ENCODE peak calls at places on chromosome 2, in six cellular contexts. One of them, this sample, is unnamed.

GRCh38 chr2:101294861-101295260 is 13.6 kb downstream of the RNF149 start:
- DNase-seq in lung: no peak
- DNase-seq in GM23338: no peak
- DNase-seq in spleen: no peak
- DNase-seq in AG10803: no peak
- DNase-seq in natural killer cell: no peak
- DNase-seq in this sample: no peak

GRCh38 chr2:25250331-25251031 is 82.1 kb upstream of the POMC start:
- DNase-seq in lung: no peak
- DNase-seq in GM23338: peak
- DNase-seq in spleen: no peak
- DNase-seq in AG10803: peak
- DNase-seq in natural killer cell: no peak
- DNase-seq in this sample: no peak

GRCh38 chr2:238789317-238789806 is 58.5 kb upstream of the TWIST2 start:
- DNase-seq in lung: no peak
- DNase-seq in GM23338: no peak
- DNase-seq in spleen: no peak
- DNase-seq in AG10803: peak
- DNase-seq in natural killer cell: no peak
- DNase-seq in this sample: no peak

GRCh38 chr2:225889452-225889851 is 489.9 kb downstream of the NYAP2 start:
- DNase-seq in lung: no peak
- DNase-seq in GM23338: peak
- DNase-seq in spleen: no peak
- DNase-seq in AG10803: peak
- DNase-seq in natural killer cell: no peak
- DNase-seq in this sample: no peak

GRCh38 chr2:112182581-112183034 is 44.4 kb downstream of the FBLN7 start:
- DNase-seq in lung: no peak
- DNase-seq in GM23338: no peak
- DNase-seq in spleen: no peak
- DNase-seq in AG10803: no peak
- DNase-seq in natural killer cell: no peak
- DNase-seq in this sample: no peak

GRCh38 chr2:178846458-178846802 is 39.2 kb upstream of the TTN start:
- DNase-seq in lung: no peak
- DNase-seq in GM23338: peak
- DNase-seq in spleen: no peak
- DNase-seq in AG10803: no peak
- DNase-seq in natural killer cell: no peak
- DNase-seq in this sample: no peak

GRCh38 chr2:70613510-70613909 is 59.9 kb upstream of the TGFA start:
- DNase-seq in lung: no peak
- DNase-seq in GM23338: peak
- DNase-seq in spleen: no peak
- DNase-seq in AG10803: no peak
- DNase-seq in natural killer cell: no peak
- DNase-seq in this sample: no peak

GRCh38 chr2:145957929-145958328 is 1438.0 kb upstream of the ZEB2 start:
- DNase-seq in lung: no peak
- DNase-seq in GM23338: no peak
- DNase-seq in spleen: no peak
- DNase-seq in AG10803: no peak
- DNase-seq in natural killer cell: no peak
- DNase-seq in this sample: no peak

GRCh38 chr2:100692381-100692780 is 127.6 kb upstream of the NPAS2 start:
- DNase-seq in lung: no peak
- DNase-seq in GM23338: no peak
- DNase-seq in spleen: no peak
- DNase-seq in AG10803: no peak
- DNase-seq in natural killer cell: no peak
- DNase-seq in this sample: no peak

GRCh38 chr2:123380536-123380935 is 644.6 kb upstream of the CNTNAP5 start:
- DNase-seq in lung: no peak
- DNase-seq in GM23338: no peak
- DNase-seq in spleen: no peak
- DNase-seq in AG10803: no peak
- DNase-seq in natural killer cell: no peak
- DNase-seq in this sample: no peak

GRCh38 chr2:232744963-232745362 is 31.4 kb downstream of the KCNJ13 start:
- DNase-seq in lung: no peak
- DNase-seq in GM23338: no peak
- DNase-seq in spleen: no peak
- DNase-seq in AG10803: no peak
- DNase-seq in natural killer cell: no peak
- DNase-seq in this sample: no peak

GRCh38 chr2:44793322-44793870 is 148.1 kb upstream of the SIX3 start:
- DNase-seq in lung: no peak
- DNase-seq in GM23338: peak
- DNase-seq in spleen: no peak
- DNase-seq in AG10803: peak
- DNase-seq in natural killer cell: no peak
- DNase-seq in this sample: peak

GRCh38 chr2:63814114-63814513 is 27.6 kb upstream of the UGP2 start:
- DNase-seq in lung: no peak
- DNase-seq in GM23338: no peak
- DNase-seq in spleen: no peak
- DNase-seq in AG10803: peak
- DNase-seq in natural killer cell: no peak
- DNase-seq in this sample: no peak

GRCh38 chr2:10531874-10532273 is 83.7 kb upstream of the ODC1 start:
- DNase-seq in lung: no peak
- DNase-seq in GM23338: no peak
- DNase-seq in spleen: peak
- DNase-seq in AG10803: no peak
- DNase-seq in natural killer cell: no peak
- DNase-seq in this sample: no peak

GRCh38 chr2:159882069-159882468 is 84.1 kb upstream of the CD302 start:
- DNase-seq in lung: no peak
- DNase-seq in GM23338: no peak
- DNase-seq in spleen: no peak
- DNase-seq in AG10803: no peak
- DNase-seq in natural killer cell: no peak
- DNase-seq in this sample: no peak

GRCh38 chr2:41199320-41199719 is 747.4 kb upstream of the SLC8A1 start:
- DNase-seq in lung: no peak
- DNase-seq in GM23338: no peak
- DNase-seq in spleen: no peak
- DNase-seq in AG10803: no peak
- DNase-seq in natural killer cell: no peak
- DNase-seq in this sample: no peak

GRCh38 chr2:84938194-84938879 is 32.6 kb upstream of the KCMF1 start:
- DNase-seq in lung: no peak
- DNase-seq in GM23338: no peak
- DNase-seq in spleen: peak
- DNase-seq in AG10803: peak
- DNase-seq in natural killer cell: peak
- DNase-seq in this sample: no peak

GRCh38 chr2:45683292-45683691 is 31.8 kb downstream of the PRKCE start:
- DNase-seq in lung: no peak
- DNase-seq in GM23338: no peak
- DNase-seq in spleen: no peak
- DNase-seq in AG10803: no peak
- DNase-seq in natural killer cell: no peak
- DNase-seq in this sample: no peak

GRCh38 chr2:215793747-215794595 is 219.4 kb downstream of the MREG start:
- DNase-seq in lung: no peak
- DNase-seq in GM23338: no peak
- DNase-seq in spleen: no peak
- DNase-seq in AG10803: peak
- DNase-seq in natural killer cell: no peak
- DNase-seq in this sample: no peak

GRCh38 chr2:120503793-120504571 is 158.0 kb downstream of the INHBB start:
- DNase-seq in lung: no peak
- DNase-seq in GM23338: peak
- DNase-seq in spleen: peak
- DNase-seq in AG10803: peak
- DNase-seq in natural killer cell: no peak
- DNase-seq in this sample: no peak
- TF ChIP-seq CTCF in lung: no peak
- TF ChIP-seq CTCF in GM23338: no peak
- TF ChIP-seq CTCF in spleen: no peak
- TF ChIP-seq CTCF in AG10803: no peak
- TF ChIP-seq CTCF in natural killer cell: no peak
- TF ChIP-seq CTCF in this sample: no peak

DNA sequence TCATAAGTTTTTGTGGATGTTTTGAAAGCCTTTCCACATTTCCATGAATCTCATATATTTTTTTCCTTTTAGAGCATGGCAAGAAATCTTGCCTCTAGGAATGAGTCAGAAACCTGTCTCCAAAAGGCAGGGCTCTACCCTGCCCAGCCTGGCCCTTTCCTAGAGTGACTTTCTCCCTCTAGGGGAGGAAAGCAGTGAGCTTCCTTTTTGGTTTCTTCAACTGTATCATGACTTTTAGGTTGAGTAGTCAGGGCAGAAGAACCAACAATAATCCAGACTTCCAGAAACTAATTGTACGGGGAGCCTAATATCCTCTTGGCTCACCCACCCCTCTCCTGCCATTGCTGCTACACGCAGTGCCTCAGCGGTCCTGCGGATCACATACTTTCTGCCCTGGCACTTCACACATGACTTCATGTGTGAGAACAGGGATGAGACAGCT is 300.3 kb downstream of the AGPS start:
- DNase-seq in lung: no peak
- DNase-seq in GM23338: peak
- DNase-seq in spleen: no peak
- DNase-seq in AG10803: peak
- DNase-seq in natural killer cell: no peak
- DNase-seq in this sample: no peak
- TF ChIP-seq CTCF in lung: no peak
- TF ChIP-seq CTCF in GM23338: peak
- TF ChIP-seq CTCF in spleen: no peak
- TF ChIP-seq CTCF in AG10803: no peak
- TF ChIP-seq CTCF in natural killer cell: no peak
- TF ChIP-seq CTCF in this sample: peak

DNA sequence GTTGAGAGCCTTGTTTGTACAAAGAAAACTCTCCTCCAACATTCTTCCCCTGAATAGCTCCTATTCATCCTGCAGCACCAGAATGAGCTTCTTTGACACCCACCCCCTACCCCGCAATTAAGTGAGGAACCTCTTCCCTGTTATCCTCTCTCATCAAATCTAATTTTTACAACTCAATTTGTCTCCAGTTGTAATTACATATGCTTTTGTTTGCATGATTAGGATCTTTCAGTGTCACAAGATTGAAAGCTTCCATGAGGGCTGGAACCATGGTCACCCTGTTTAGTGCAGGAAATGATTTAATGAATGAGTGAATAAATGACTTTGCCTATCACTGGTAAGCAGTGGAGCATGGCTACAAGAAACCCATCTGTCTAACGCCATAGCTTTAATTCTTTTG is 334.6 kb upstream of the KLHL29 start:
- DNase-seq in lung: no peak
- DNase-seq in GM23338: no peak
- DNase-seq in spleen: no peak
- DNase-seq in AG10803: no peak
- DNase-seq in natural killer cell: no peak
- DNase-seq in this sample: no peak
- TF ChIP-seq CTCF in lung: no peak
- TF ChIP-seq CTCF in GM23338: no peak
- TF ChIP-seq CTCF in spleen: no peak
- TF ChIP-seq CTCF in AG10803: no peak
- TF ChIP-seq CTCF in natural killer cell: no peak
- TF ChIP-seq CTCF in this sample: no peak

DNA sequence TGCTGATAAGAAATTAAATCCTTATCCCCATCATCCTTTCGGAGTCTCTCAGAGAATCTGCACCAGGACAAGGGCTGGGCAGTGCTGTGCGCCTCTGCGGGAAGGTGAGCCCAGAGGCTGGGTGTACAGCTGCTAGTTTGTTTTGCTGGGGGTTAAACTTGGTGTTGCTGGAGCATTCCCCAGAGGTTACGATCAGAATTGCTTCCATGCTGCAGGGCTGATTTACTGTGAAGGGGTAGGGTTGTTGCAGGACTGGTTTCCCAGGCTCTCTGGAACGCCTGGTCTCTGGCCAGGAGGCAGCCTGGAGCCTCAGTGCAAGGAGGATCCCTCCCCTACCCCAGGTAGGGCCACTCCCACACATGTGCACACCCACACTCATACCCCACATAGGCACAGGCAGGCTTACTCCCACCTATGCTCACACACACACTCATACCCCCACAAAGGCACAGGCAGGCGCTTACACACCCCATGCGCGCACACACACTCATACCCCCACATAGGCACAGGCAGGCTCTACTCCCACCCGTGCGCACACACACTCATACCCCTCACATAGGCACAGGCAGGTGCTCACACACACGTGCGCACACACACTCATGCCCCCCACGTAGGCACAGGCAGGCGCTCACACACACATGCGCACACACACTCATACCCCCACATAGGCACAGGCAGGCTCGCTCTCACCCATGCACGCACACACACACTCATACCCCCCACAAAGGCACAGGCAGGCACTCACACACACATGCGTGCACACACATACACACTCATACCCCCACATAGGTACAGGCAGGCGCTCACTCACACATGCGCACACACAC is 11.3 kb downstream of the CNNM4 start:
- DNase-seq in lung: peak
- DNase-seq in GM23338: no peak
- DNase-seq in spleen: no peak
- DNase-seq in AG10803: no peak
- DNase-seq in natural killer cell: no peak
- DNase-seq in this sample: no peak
- TF ChIP-seq CTCF in lung: no peak
- TF ChIP-seq CTCF in GM23338: no peak
- TF ChIP-seq CTCF in spleen: no peak
- TF ChIP-seq CTCF in AG10803: no peak
- TF ChIP-seq CTCF in natural killer cell: no peak
- TF ChIP-seq CTCF in this sample: no peak

DNA sequence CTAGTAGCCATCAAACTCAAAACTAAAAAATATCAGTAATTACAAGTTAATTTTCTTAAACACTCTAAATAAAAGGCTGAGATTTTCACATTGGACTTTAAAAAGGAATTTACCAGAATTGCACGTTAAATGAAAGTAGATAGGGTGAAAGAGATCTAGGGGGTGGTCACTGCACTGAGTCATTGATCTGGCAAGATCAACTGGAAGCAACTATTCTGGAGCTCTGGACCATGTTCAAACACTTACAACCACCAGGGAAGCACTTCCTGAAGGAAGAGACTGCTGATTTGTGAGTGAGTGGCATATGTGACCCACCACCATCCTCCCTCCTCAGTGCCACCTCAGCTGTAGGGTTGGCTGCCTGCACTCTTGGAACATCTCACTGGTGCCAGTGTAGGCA is 111.8 kb downstream of the UGGT1 start:
- DNase-seq in lung: no peak
- DNase-seq in GM23338: no peak
- DNase-seq in spleen: no peak
- DNase-seq in AG10803: no peak
- DNase-seq in natural killer cell: no peak
- DNase-seq in this sample: no peak
- TF ChIP-seq CTCF in lung: no peak
- TF ChIP-seq CTCF in GM23338: no peak
- TF ChIP-seq CTCF in spleen: no peak
- TF ChIP-seq CTCF in AG10803: no peak
- TF ChIP-seq CTCF in natural killer cell: no peak
- TF ChIP-seq CTCF in this sample: no peak

This sample was measured in progenitor cell of endocrine pancreas.